ENCODE peak calls at places on chromosomes 11 and 22, in ten cellular contexts. Q is AG10803; B is neural crest cell; C is cardiac fibroblast; P is activated T-helper 9 cell treated with anti-CD3 and anti-CD28 coated beads, Interleukin-2, amount 50 U/mL, for 16 hours; V is stimulated activated CD4-positive, alpha-beta T cell treated with anti-CD3 and anti-CD28 coated beads, Interleukin-1b, Interleukin-23, amount 100 ng/mL, for 24 hours; L is dermis blood vessel endothelial cell; J is NCI-H1105; D is EH; X is omental fat pad. Z is an unnamed sample.
A peak's percentile ranks its signal among the peaks of the same experiment; 100 is the strongest.

GRCh38 chr11:19715373-19715772 is 2.7 kb downstream of the NAV2 start:
- DNase-seq in Q (peak; percentile 82), B (no peak), C (peak; percentile 97), P (no peak), V (no peak), L (peak; percentile 92), J (no peak), D (peak; percentile 95), X (no peak), Z (peak; percentile 81)

GRCh38 chr22:49962012-49962750 is 1.6 kb downstream of the PIM3 start:
- DNase-seq in Q (peak; percentile 89), B (no peak), C (peak; percentile 94), P (peak; percentile 85), V (peak; percentile 65), L (peak; percentile 95), J (peak; percentile 59), D (peak; percentile 93), X (peak; percentile 82), Z (peak; percentile 70)

GRCh38 chr22:37244922-37245722 is 1.1 kb upstream of the RAC2 start:
- DNase-seq in Q (no peak), B (no peak), C (no peak), P (no peak), V (no peak), L (no peak), J (no peak), D (no peak), X (no peak), Z (no peak)

GRCh38 chr11:101176381-101176780 is 46.8 kb upstream of the PGR start:
- DNase-seq in Q (no peak), B (no peak), C (peak; percentile 34), P (no peak), V (no peak), L (no peak), J (no peak), D (no peak), X (no peak), Z (no peak)

GRCh38 chr11:19080579-19080993 is 20.1 kb upstream of the MRGPRX2 start:
- DNase-seq in Q (peak; percentile 79), B (no peak), C (peak; percentile 75), P (no peak), V (no peak), L (peak; percentile 94), J (no peak), D (peak; percentile 85), X (no peak), Z (no peak)

GRCh38 chr11:86919557-86920210 is 35.5 kb downstream of the FZD4 start:
- DNase-seq in Q (peak; percentile 81), B (no peak), C (peak; percentile 91), P (no peak), V (no peak), L (peak; percentile 89), J (peak; percentile 53), D (peak; percentile 77), X (no peak), Z (peak; percentile 59)

GRCh38 chr22:49096476-49096875 is 731.2 kb downstream of the BRD1 start:
- DNase-seq in Q (no peak), B (no peak), C (no peak), P (no peak), V (no peak), L (no peak), J (no peak), D (no peak), X (no peak), Z (no peak)

GRCh38 chr11:70738661-70739060 is 340.3 kb downstream of the CTTN start:
- DNase-seq in Q (no peak), B (no peak), C (no peak), P (no peak), V (no peak), L (no peak), J (no peak), D (no peak), X (no peak), Z (no peak)

GRCh38 chr11:131465746-131466145 is 95.3 kb downstream of the NTM start:
- DNase-seq in Q (no peak), B (peak; percentile 32), C (no peak), P (no peak), V (no peak), L (no peak), J (no peak), D (no peak), X (no peak), Z (no peak)

GRCh38 chr11:92276773-92277172 is 52.2 kb downstream of the FAT3 start:
- DNase-seq in Q (peak; percentile 70), B (no peak), C (peak; percentile 70), P (no peak), V (no peak), L (peak; percentile 7), J (no peak), D (peak; percentile 67), X (no peak), Z (peak; percentile 13)

GRCh38 chr11:111905391-111905790 is 6.2 kb downstream of the CRYAB start:
- DNase-seq in Q (no peak), B (no peak), C (no peak), P (no peak), V (no peak), L (no peak), J (no peak), D (peak; percentile 18), X (no peak), Z (no peak)

GRCh38 chr11:69683764-69684333 is 8.7 kb upstream of the LTO1 start:
- DNase-seq in Q (no peak), B (no peak), C (peak; percentile 20), P (no peak), V (no peak), L (peak; percentile 43), J (no peak), D (peak; percentile 34), X (no peak), Z (no peak)

GRCh38 chr11:14703731-14704130 is 60.1 kb downstream of the PDE3B start:
- DNase-seq in Q (no peak), B (no peak), C (no peak), P (no peak), V (no peak), L (no peak), J (no peak), D (no peak), X (no peak), Z (no peak)

GRCh38 chr22:35645646-35646045 is 2.6 kb upstream of the APOL6 start:
- DNase-seq in Q (no peak), B (no peak), C (no peak), P (no peak), V (no peak), L (no peak), J (no peak), D (no peak), X (no peak), Z (no peak)

GRCh38 chr11:120710354-120711187 is 199.0 kb downstream of the GRIK4 start:
- DNase-seq in Q (peak; percentile 82), B (peak; percentile 78), C (peak; percentile 70), P (no peak), V (no peak), L (peak; percentile 19), J (no peak), D (peak; percentile 90), X (peak; percentile 34), Z (peak; percentile 77)

GRCh38 chr11:94814238-94814976 is 46.3 kb downstream of the AMOTL1 start:
- DNase-seq in Q (no peak), B (no peak), C (peak; percentile 52), P (no peak), V (no peak), L (no peak), J (no peak), D (no peak), X (no peak), Z (no peak)

GRCh38 chr11:1299621-1300020 is 9.8 kb downstream of the TOLLIP start:
- DNase-seq in Q (no peak), B (no peak), C (no peak), P (no peak), V (no peak), L (no peak), J (no peak), D (no peak), X (no peak), Z (no peak)

GRCh38 chr11:87662287-87662686 is 513.0 kb downstream of the RAB38 start:
- DNase-seq in Q (no peak), B (no peak), C (no peak), P (no peak), V (no peak), L (no peak), J (no peak), D (no peak), X (no peak), Z (no peak)

GRCh38 chr11:70744396-70745185 is 346.3 kb downstream of the CTTN start:
- DNase-seq in Q (no peak), B (no peak), C (no peak), P (no peak), V (no peak), L (no peak), J (no peak), D (no peak), X (no peak), Z (no peak)

GRCh38 chr11:130473056-130473794 is 24.8 kb downstream of the ADAMTS15 start:
- DNase-seq in Q (no peak), B (no peak), C (no peak), P (no peak), V (no peak), L (no peak), J (no peak), D (no peak), X (no peak), Z (no peak)

GRCh38 chr11:44823006-44823405 is 96.2 kb downstream of the TSPAN18 start:
- DNase-seq in Q (no peak), B (no peak), C (peak; percentile 5), P (no peak), V (no peak), L (peak; percentile 41), J (no peak), D (no peak), X (no peak), Z (no peak)

GRCh38 chr11:110433393-110434333 is 3.9 kb downstream of the FDX1 start:
- DNase-seq in Q (peak; percentile 44), B (no peak), C (peak; percentile 57), P (no peak), V (no peak), L (peak; percentile 49), J (no peak), D (peak; percentile 42), X (no peak), Z (no peak)

GRCh38 chr22:38871360-38872171 is 450 bp downstream of the CBX6 start:
- DNase-seq in Q (peak; percentile 7), B (no peak), C (no peak), P (peak; percentile 25), V (no peak), L (peak; percentile 32), J (no peak), D (peak; percentile 24), X (no peak), Z (no peak)

GRCh38 chr11:73199446-73199845 is 18.6 kb upstream of the P2RY2 start:
- DNase-seq in Q (no peak), B (no peak), C (no peak), P (no peak), V (no peak), L (no peak), J (no peak), D (no peak), X (no peak), Z (no peak)

GRCh38 chr11:132623496-132623895 is 908.8 kb downstream of the OPCML start:
- DNase-seq in Q (no peak), B (no peak), C (no peak), P (no peak), V (no peak), L (no peak), J (peak; percentile 80), D (no peak), X (no peak), Z (no peak)

GRCh38 chr22:35752833-35753189 is 35.1 kb downstream of the APOL5 start:
- DNase-seq in Q (peak; percentile 23), B (no peak), C (no peak), P (no peak), V (no peak), L (no peak), J (no peak), D (peak; percentile 25), X (no peak), Z (no peak)

GRCh38 chr22:37663521-37664140 is 5.1 kb downstream of the PDXP start:
- DNase-seq in Q (peak; percentile 29), B (no peak), C (no peak), P (no peak), V (no peak), L (no peak), J (no peak), D (peak; percentile 75), X (no peak), Z (no peak)